ENCODE peak calls at places on chromosomes 5 and 9, in ten cellular contexts. Y is NCI-H1436 treated with DMSO at 0.1 percent for 48 hours; H is NCI-H1105; G is GM03348; A is coronary artery; F is activated CD8-positive, alpha-beta memory T cell treated with anti-CD3 and anti-CD28 coated beads, Interleukin-2, amount 50 U/mL, for 4 hours; X is HTR-8/SVneo; V is omental fat pad; M is SK-N-SH; T is lung microvascular endothelial cell. E is an unnamed sample.

GRCh38 chr9:124038239-124038638 is 26.7 kb downstream of the LHX2 start:
- DNase-seq in Y (no peak), H (no peak), G (peak; percentile 47), A (no peak), F (no peak), X (no peak), V (no peak), M (no peak), T (no peak), E (no peak)

GRCh38 chr5:124253421-124253820 is 493.0 kb downstream of the ZNF608 start:
- DNase-seq in Y (no peak), H (no peak), G (no peak), A (no peak), F (no peak), X (no peak), V (no peak), M (no peak), T (no peak), E (no peak)

GRCh38 chr5:67393211-67393610 is 196.6 kb upstream of the CD180 start:
- DNase-seq in Y (no peak), H (no peak), G (no peak), A (no peak), F (no peak), X (no peak), V (no peak), M (no peak), T (peak; percentile 76), E (no peak)

GRCh38 chr9:7212101-7212500 is 454.3 kb downstream of the KDM4C start:
- DNase-seq in Y (no peak), H (no peak), G (no peak), A (no peak), F (no peak), X (no peak), V (no peak), M (no peak), T (no peak), E (no peak)

GRCh38 chr9:98081477-98082219 is 25.1 kb downstream of the NANS start:
- DNase-seq in Y (no peak), H (no peak), G (peak; percentile 54), A (no peak), F (peak; percentile 45), X (no peak), V (no peak), M (no peak), T (peak; percentile 49), E (peak; percentile 57)

GRCh38 chr5:33091571-33092363 is 349.0 kb upstream of the TARS1 start:
- DNase-seq in Y (no peak), H (no peak), G (peak; percentile 51), A (no peak), F (no peak), X (no peak), V (no peak), M (no peak), T (peak; percentile 29), E (no peak)

GRCh38 chr5:77380636-77381035 is 111.5 kb downstream of the WDR41 start:
- DNase-seq in Y (no peak), H (no peak), G (no peak), A (no peak), F (no peak), X (no peak), V (no peak), M (no peak), T (no peak), E (no peak)

GRCh38 chr5:178256746-178257145 is 24.1 kb upstream of the PHYKPL start:
- DNase-seq in Y (no peak), H (no peak), G (no peak), A (no peak), F (no peak), X (no peak), V (no peak), M (no peak), T (no peak), E (no peak)

GRCh38 chr5:74877624-74878304 is 11.6 kb upstream of the FAM169A start:
- DNase-seq in Y (no peak), H (no peak), G (no peak), A (no peak), F (no peak), X (no peak), V (no peak), M (no peak), T (no peak), E (no peak)

GRCh38 chr5:124844371-124844770 is 97.9 kb upstream of the ZNF608 start:
- DNase-seq in Y (no peak), H (no peak), G (no peak), A (no peak), F (no peak), X (no peak), V (no peak), M (no peak), T (no peak), E (no peak)

GRCh38 chr5:172633403-172633970 is 7.6 kb upstream of the NEURL1B start:
- DNase-seq in Y (no peak), H (no peak), G (no peak), A (peak; percentile 55), F (no peak), X (no peak), V (no peak), M (no peak), T (no peak), E (no peak)

GRCh38 chr9:7185612-7186011 is 427.8 kb downstream of the KDM4C start:
- DNase-seq in Y (no peak), H (no peak), G (peak; percentile 66), A (no peak), F (no peak), X (peak; percentile 39), V (no peak), M (no peak), T (peak; percentile 81), E (no peak)

GRCh38 chr5:58681943-58682342 is 99.1 kb downstream of the RAB3C start:
- DNase-seq in Y (no peak), H (no peak), G (no peak), A (no peak), F (no peak), X (no peak), V (no peak), M (no peak), T (no peak), E (no peak)

GRCh38 chr5:64165160-64165499 is 513 bp upstream of the RNF180 start:
- DNase-seq in Y (no peak), H (peak; percentile 19), G (no peak), A (no peak), F (no peak), X (no peak), V (no peak), M (no peak), T (no peak), E (no peak)

GRCh38 chr9:73880101-73880500 is 617.0 kb upstream of the RORB start:
- DNase-seq in Y (no peak), H (no peak), G (no peak), A (no peak), F (no peak), X (no peak), V (no peak), M (no peak), T (no peak), E (no peak)

GRCh38 chr5:74953961-74954720 is 88.0 kb upstream of the FAM169A start:
- DNase-seq in Y (no peak), H (no peak), G (peak; percentile 45), A (no peak), F (no peak), X (peak; percentile 29), V (no peak), M (no peak), T (peak; percentile 10), E (no peak)

GRCh38 chr9:91163773-91164471 is 197.8 kb downstream of the AUH start:
- DNase-seq in Y (no peak), H (no peak), G (no peak), A (peak; percentile 71), F (no peak), X (no peak), V (no peak), M (no peak), T (no peak), E (peak; percentile 35)

GRCh38 chr5:96144289-96144688 is 182.6 kb upstream of the ELL2 start:
- DNase-seq in Y (no peak), H (no peak), G (no peak), A (no peak), F (no peak), X (no peak), V (no peak), M (no peak), T (no peak), E (peak; percentile 22)

GRCh38 chr9:114037961-114038723 is 40.0 kb downstream of the AMBP start:
- DNase-seq in Y (no peak), H (no peak), G (no peak), A (peak; percentile 49), F (no peak), X (no peak), V (no peak), M (no peak), T (no peak), E (no peak)

GRCh38 chr5:145787001-145787400 is 48.1 kb downstream of the PRELID2 start:
- DNase-seq in Y (no peak), H (no peak), G (no peak), A (no peak), F (no peak), X (no peak), V (no peak), M (no peak), T (no peak), E (no peak)

GRCh38 chr5:101991486-101991885 is 304.6 kb downstream of the SLCO4C1 start:
- DNase-seq in Y (no peak), H (no peak), G (no peak), A (no peak), F (no peak), X (no peak), V (no peak), M (no peak), T (no peak), E (no peak)

GRCh38 chr9:132243156-132244074 is 81.6 kb downstream of the NTNG2 start:
- DNase-seq in Y (no peak), H (no peak), G (no peak), A (no peak), F (no peak), X (no peak), V (no peak), M (no peak), T (no peak), E (no peak)

GRCh38 chr5:68405026-68405684 is 189.6 kb downstream of the PIK3R1 start:
- DNase-seq in Y (no peak), H (no peak), G (no peak), A (no peak), F (no peak), X (peak; percentile 20), V (no peak), M (no peak), T (peak; percentile 57), E (no peak)

GRCh38 chr5:52989781-52990530 is 804 bp downstream of the ITGA2 start:
- DNase-seq in Y (no peak), H (no peak), G (peak; percentile 67), A (no peak), F (peak; percentile 19), X (no peak), V (no peak), M (peak; percentile 73), T (peak; percentile 76), E (peak; percentile 56)

GRCh38 chr5:124724357-124725039 is 21.9 kb downstream of the ZNF608 start:
- DNase-seq in Y (no peak), H (no peak), G (no peak), A (no peak), F (no peak), X (no peak), V (no peak), M (no peak), T (no peak), E (no peak)

GRCh38 chr9:110179734-110180133 is 28.2 kb downstream of the C9orf152 start:
- DNase-seq in Y (no peak), H (no peak), G (peak; percentile 51), A (no peak), F (no peak), X (peak; percentile 24), V (no peak), M (no peak), T (peak; percentile 55), E (no peak)

GRCh38 chr5:82404382-82404945 is 126.3 kb upstream of the RPS23 start:
- DNase-seq in Y (no peak), H (no peak), G (no peak), A (no peak), F (no peak), X (no peak), V (no peak), M (no peak), T (no peak), E (no peak)

GRCh38 chr9:15635752-15636151 is 82.9 kb downstream of the CCDC171 start:
- DNase-seq in Y (no peak), H (no peak), G (no peak), A (no peak), F (no peak), X (no peak), V (no peak), M (no peak), T (no peak), E (no peak)

E was measured in transverse colon.